ENCODE peak calls at places on chromosomes 11 and 22, in nine cellular contexts. Q is psoas muscle, H is K562, M is SK-N-SH, C is IMR-90, R is H9, N is pancreas, B is lung, D is heart left ventricle. V is an unnamed sample.
A peak's percentile ranks its signal among the peaks of the same experiment; 100 is the strongest.

GRCh38 chr11:19419021-19419750 is 178.4 kb upstream of the E2F8 start:
- DNase-seq in Q (no peak), H (no peak), M (no peak), C (peak; percentile 89), R (no peak), N (no peak), B (peak; percentile 53), D (no peak), V (peak; percentile 60)

GRCh38 chr11:72781313-72782080 is 12.3 kb downstream of the STARD10 start:
- DNase-seq in Q (peak; percentile 67), H (peak; percentile 82), M (peak; percentile 92), C (no peak), R (peak; percentile 56), N (peak; percentile 47), B (no peak), D (no peak), V (peak; percentile 80)

GRCh38 chr11:128970598-128971190 is 28.0 kb upstream of the TP53AIP1 start:
- DNase-seq in Q (no peak), H (no peak), M (no peak), C (no peak), R (no peak), N (no peak), B (no peak), D (no peak), V (no peak)

GRCh38 chr11:11898648-11899047 is 56.9 kb downstream of the USP47 start:
- DNase-seq in Q (no peak), H (no peak), M (no peak), C (no peak), R (no peak), N (no peak), B (no peak), D (no peak), V (no peak)

GRCh38 chr11:126082251-126083109 is 19.8 kb upstream of the CDON start:
- DNase-seq in Q (no peak), H (no peak), M (no peak), C (no peak), R (peak; percentile 66), N (no peak), B (no peak), D (no peak), V (no peak)

GRCh38 chr11:96524475-96524874 is 134.7 kb downstream of the JRKL start:
- DNase-seq in Q (no peak), H (no peak), M (no peak), C (peak; percentile 0), R (no peak), N (no peak), B (no peak), D (no peak), V (no peak)

GRCh38 chr11:72584293-72584921 is 89.8 kb downstream of the PDE2A start:
- DNase-seq in Q (peak; percentile 78), H (peak; percentile 31), M (no peak), C (peak; percentile 18), R (peak; percentile 86), N (no peak), B (peak; percentile 57), D (peak; percentile 53), V (no peak)

GRCh38 chr11:10622957-10623787 is 54.7 kb upstream of the LYVE1 start:
- DNase-seq in Q (no peak), H (no peak), M (no peak), C (no peak), R (no peak), N (no peak), B (peak; percentile 50), D (peak; percentile 36), V (no peak)

GRCh38 chr22:32760396-32760795 is 41.1 kb upstream of the TIMP3 start:
- DNase-seq in Q (no peak), H (no peak), M (no peak), C (no peak), R (no peak), N (no peak), B (no peak), D (no peak), V (no peak)

GRCh38 chr11:99670268-99670667 is 649.5 kb downstream of the CNTN5 start:
- DNase-seq in Q (no peak), H (no peak), M (no peak), C (no peak), R (no peak), N (no peak), B (no peak), D (no peak), V (no peak)

GRCh38 chr11:99671808-99672409 is 651.2 kb downstream of the CNTN5 start:
- DNase-seq in Q (no peak), H (no peak), M (no peak), C (no peak), R (no peak), N (no peak), B (no peak), D (no peak), V (no peak)
- H3K27me3 ChIP-seq in Q (no peaks in the 10 kb centered on the region), H (no peaks in the 10 kb centered on the region), M (no peaks in the 10 kb centered on the region), C (no peaks in the 10 kb centered on the region), R (no peaks in the 10 kb centered on the region), N (no peaks in the 10 kb centered on the region), B (no peaks in the 10 kb centered on the region), D (no peaks in the 10 kb centered on the region), V (no peaks in the 10 kb centered on the region)

GRCh38 chr11:33320814-33321330 is 63.7 kb downstream of the HIPK3 start:
- DNase-seq in Q (no peak), H (peak; percentile 29), M (no peak), C (peak; percentile 44), R (no peak), N (no peak), B (no peak), D (no peak), V (no peak)

GRCh38 chr11:33323421-33323820 is 66.2 kb downstream of the HIPK3 start:
- DNase-seq in Q (no peak), H (no peak), M (no peak), C (no peak), R (no peak), N (no peak), B (no peak), D (no peak), V (no peak)

GRCh38 chr11:33321483-33321882 is 64.3 kb downstream of the HIPK3 start:
- DNase-seq in Q (no peak), H (no peak), M (no peak), C (no peak), R (no peak), N (no peak), B (no peak), D (no peak), V (no peak)

GRCh38 chr11:33317662-33318061 is 60.5 kb downstream of the HIPK3 start:
- DNase-seq in Q (no peak), H (no peak), M (no peak), C (peak; percentile 56), R (no peak), N (no peak), B (no peak), D (no peak), V (no peak)

DNA sequence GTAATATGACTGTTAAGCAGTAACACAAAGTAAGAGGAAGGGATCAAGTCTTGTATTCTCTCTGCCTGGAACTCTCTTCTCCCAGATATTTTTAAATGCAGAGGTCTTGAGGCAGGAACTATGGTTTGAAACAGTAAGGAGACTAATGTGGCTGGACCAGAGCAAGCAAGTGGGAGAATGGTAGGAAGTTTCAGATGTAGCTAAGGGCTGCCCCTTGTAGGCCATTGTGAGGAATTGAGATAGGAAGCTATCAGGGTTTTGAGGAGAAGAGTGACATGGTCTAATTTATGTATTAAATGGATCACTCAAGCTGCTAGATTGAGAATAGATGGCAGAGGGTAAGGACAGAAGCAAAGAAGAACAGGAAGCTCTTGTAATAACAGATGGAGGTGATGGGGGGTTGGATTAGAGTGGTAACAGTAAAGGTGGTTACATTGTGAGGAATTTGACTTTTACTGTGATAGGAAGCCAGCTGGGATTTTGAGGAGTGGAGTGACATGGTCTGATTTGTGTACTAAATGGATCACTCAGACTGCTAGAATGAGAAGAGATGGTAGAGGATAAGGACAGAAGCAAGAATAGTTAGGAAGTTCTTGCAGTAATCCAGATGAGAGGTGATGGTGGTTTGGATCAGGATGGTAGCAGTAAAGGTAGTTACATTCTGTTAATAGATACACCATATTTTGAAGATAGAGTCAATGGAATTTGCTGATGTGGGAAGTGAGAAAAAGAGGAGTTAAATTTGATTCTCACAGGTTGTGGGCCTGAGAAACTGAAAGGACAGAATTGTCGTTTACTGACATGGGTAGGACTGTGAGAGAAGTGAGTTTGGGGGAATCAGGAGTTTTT is 63.0 kb downstream of the HIPK3 start:
- DNase-seq in Q (no peak), H (no peak), M (no peak), C (no peak), R (no peak), N (no peak), B (no peak), D (no peak), V (no peak)
- TF ChIP-seq CTCF in Q (no peak), H (peak; percentile 6), M (no peak), C (no peak), R (peak; percentile 32), N (no peak), B (no peak), D (no peak), V (no peak)

GRCh38 chr22:39173050-39173706 is 20.7 kb upstream of the CBX7 start:
- DNase-seq in Q (no peak), H (no peak), M (no peak), C (no peak), R (no peak), N (no peak), B (no peak), D (no peak), V (no peak)
- H3K4me1 ChIP-seq in Q (peaks cover 50% of the 10 kb centered on the region), H (peaks cover 12% of the 10 kb centered on the region), M (peaks cover 4% of the 10 kb centered on the region), C (peaks cover 39% of the 10 kb centered on the region), R (peaks cover 16% of the 10 kb centered on the region), N (peaks cover 15% of the 10 kb centered on the region), B (peaks cover 51% of the 10 kb centered on the region), D (peaks cover 33% of the 10 kb centered on the region), V (peaks cover 57% of the 10 kb centered on the region)

GRCh38 chr11:45435706-45436105 is 149.6 kb upstream of the SYT13 start:
- DNase-seq in Q (no peak), H (no peak), M (no peak), C (no peak), R (no peak), N (no peak), B (no peak), D (no peak), V (no peak)

GRCh38 chr11:45432100-45432499 is 146.0 kb upstream of the SYT13 start:
- DNase-seq in Q (no peak), H (no peak), M (no peak), C (no peak), R (no peak), N (no peak), B (no peak), D (no peak), V (no peak)

GRCh38 chr11:45431301-45432018 is 145.3 kb upstream of the SYT13 start:
- DNase-seq in Q (no peak), H (no peak), M (no peak), C (no peak), R (no peak), N (no peak), B (no peak), D (no peak), V (no peak)

GRCh38 chr11:45429719-45430118 is 143.6 kb upstream of the SYT13 start:
- DNase-seq in Q (no peak), H (no peak), M (no peak), C (no peak), R (no peak), N (no peak), B (no peak), D (no peak), V (no peak)

DNA sequence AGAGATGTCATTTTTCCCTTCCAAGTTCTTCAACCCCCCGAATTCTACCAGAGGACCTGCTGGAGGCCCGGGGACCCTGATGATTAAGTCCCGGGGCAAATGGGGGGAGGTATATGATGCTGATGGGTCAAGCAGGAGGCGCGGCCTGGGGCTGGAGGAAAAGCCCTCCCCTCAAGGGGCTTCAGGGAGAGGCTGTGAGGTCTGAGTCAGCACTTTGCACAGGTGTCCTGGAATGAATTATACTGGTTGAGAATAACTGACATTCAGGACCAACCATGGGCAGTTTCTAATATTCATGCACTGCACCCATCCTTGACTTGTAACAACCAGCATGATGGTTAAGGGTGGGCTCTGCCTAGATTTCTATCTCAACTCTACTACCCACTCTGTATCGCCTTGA is 146.8 kb upstream of the SYT13 start:
- DNase-seq in Q (no peak), H (no peak), M (no peak), C (no peak), R (no peak), N (no peak), B (no peak), D (no peak), V (no peak)
- H3K27me3 ChIP-seq in Q (no peaks in the 10 kb centered on the region), H (peaks cover 9% of the 10 kb centered on the region), M (peaks cover 15% of the 10 kb centered on the region), C (peaks cover 13% of the 10 kb centered on the region), R (no peaks in the 10 kb centered on the region), N (no peaks in the 10 kb centered on the region), B (no peaks in the 10 kb centered on the region), D (peaks cover 35% of the 10 kb centered on the region), V (peaks cover 1% of the 10 kb centered on the region)